ENCODE peak calls at places on chromosomes 1 and 21, in six cellular contexts. L, D, Q, P, M and T are unnamed samples.

GRCh38 chr1:58576727-58577675 is at the start of gene TACSTD2:
- DNase-seq in P (peak; percentile 47), Q (no peak), D (no peak), L (peak; percentile 53), M (no peak), T (peak; percentile 95)

GRCh38 chr1:24857528-24858133 is 72.4 kb downstream of the RUNX3 start:
- DNase-seq in M (no peak), Q (no peak), P (peak; percentile 55), L (peak; percentile 31), D (no peak), T (no peak)

GRCh38 chr21:25489673-25490072 is 117.6 kb downstream of the MRPL39 start:
- DNase-seq in Q (no peak), M (no peak), D (peak; percentile 28), L (no peak), P (no peak), T (no peak)

GRCh38 chr1:229015791-229016190 is 255.1 kb upstream of the RAB4A start:
- DNase-seq in L (peak; percentile 29), P (no peak), D (no peak), Q (no peak), M (peak; percentile 41), T (no peak)

GRCh38 chr1:85048296-85049064 is at the start of gene MCOLN3:
- DNase-seq in P (peak; percentile 61), L (peak; percentile 77), D (no peak), Q (no peak), M (no peak), T (peak; percentile 58)

GRCh38 chr1:8293641-8294169 is 24.2 kb upstream of the SLC45A1 start:
- DNase-seq in L (no peak), P (no peak), M (no peak), Q (no peak), D (no peak), T (no peak)

GRCh38 chr1:157047064-157047410 is 1.5 kb upstream of the ARHGEF11 start:
- DNase-seq in Q (no peak), L (no peak), M (peak; percentile 64), P (peak; percentile 12), D (no peak), T (no peak)

GRCh38 chr1:11655263-11656079 is 794 bp downstream of the FBXO44 start:
- DNase-seq in M (no peak), P (no peak), D (no peak), L (peak; percentile 28), Q (peak; percentile 47), T (no peak)

GRCh38 chr21:39954570-39954969 is 87.3 kb downstream of the PCP4 start:
- DNase-seq in L (no peak), P (no peak), D (no peak), Q (no peak), M (no peak), T (no peak)

GRCh38 chr1:112637257-112638108 is 17.9 kb downstream of the CAPZA1 start:
- DNase-seq in M (peak; percentile 80), L (no peak), D (peak; percentile 37), P (peak; percentile 67), Q (no peak), T (peak; percentile 26)

GRCh38 chr21:45037986-45038385 is 36.4 kb upstream of the ADARB1 start:
- DNase-seq in D (no peak), M (no peak), Q (no peak), L (no peak), P (no peak), T (no peak)

GRCh38 chr1:92043621-92044020 is 13.8 kb downstream of the EPHX4 start:
- DNase-seq in P (no peak), M (no peak), Q (no peak), D (no peak), L (peak; percentile 3), T (peak; percentile 41)

GRCh38 chr1:160206421-160207117 is 1.4 kb downstream of the PEA15 start:
- DNase-seq in M (no peak), Q (no peak), L (peak; percentile 17), D (peak; percentile 90), P (peak; percentile 91), T (peak; percentile 68)

GRCh38 chr1:200279810-200280411 is 129.9 kb downstream of the ZNF281 start:
- DNase-seq in D (peak; percentile 60), M (peak; percentile 64), P (peak; percentile 61), L (peak; percentile 72), Q (peak; percentile 34), T (peak; percentile 99)

GRCh38 chr1:103274886-103275285 is 166.6 kb upstream of the COL11A1 start:
- DNase-seq in P (no peak), D (no peak), L (no peak), Q (no peak), M (no peak), T (no peak)

GRCh38 chr1:32539584-32540571 is 651 bp downstream of the ZBTB8A start:
- DNase-seq in M (no peak), D (peak; percentile 54), P (peak; percentile 79), Q (peak; percentile 17), L (peak; percentile 89), T (peak; percentile 50)

GRCh38 chr1:244273845-244274619 is 177.7 kb downstream of the ADSS2 start:
- DNase-seq in Q (peak; percentile 11), M (no peak), P (peak; percentile 98), D (peak; percentile 100), L (no peak), T (peak; percentile 96)

GRCh38 chr21:27480841-27481261 is 514.0 kb upstream of the ADAMTS5 start:
- DNase-seq in Q (peak; percentile 18), D (peak; percentile 64), P (peak; percentile 68), L (no peak), M (no peak), T (peak; percentile 17)

GRCh38 chr1:10610901-10611600 is 136.3 kb downstream of the PEX14 start:
- DNase-seq in D (peak; percentile 51), M (no peak), P (peak; percentile 58), Q (no peak), L (no peak), T (peak; percentile 41)

GRCh38 chr1:71071720-71072119 is 9.1 kb downstream of the ZRANB2 start:
- DNase-seq in L (no peak), D (no peak), M (no peak), P (no peak), Q (no peak), T (no peak)

GRCh38 chr1:172818841-172819527 is 160.1 kb downstream of the FASLG start:
- DNase-seq in M (no peak), L (no peak), Q (peak; percentile 43), D (no peak), P (no peak), T (no peak)

GRCh38 chr1:209652873-209653401 is 712 bp upstream of the LAMB3 start:
- DNase-seq in D (peak; percentile 50), Q (no peak), M (peak; percentile 70), P (no peak), L (no peak), T (peak; percentile 100)

GRCh38 chr1:201020647-201021332 is 2.7 kb downstream of the KIF21B start:
- DNase-seq in Q (peak; percentile 60), P (no peak), D (no peak), L (peak; percentile 93), M (no peak), T (peak; percentile 47)

GRCh38 chr1:222818171-222818570 is 3.3 kb downstream of the DISP1 start:
- DNase-seq in D (no peak), L (no peak), M (no peak), P (no peak), Q (no peak), T (peak; percentile 39)
- H3K4me2 ChIP-seq in D (no peak overlapping the region), L (no peak overlapping the region), M (no peak overlapping the region), P (peak overlapping the region; percentile 43), Q (no peak overlapping the region), T (peak overlapping the region; percentile 55)

GRCh38 chr1:203996126-203996525 is 76.8 kb upstream of the SOX13 start:
- DNase-seq in P (peak; percentile 8), L (peak; percentile 83), M (peak; percentile 59), Q (no peak), D (no peak), T (no peak)
- H3K4me3 ChIP-seq in P (no peak overlapping the region), L (peak overlapping the region; percentile 20), M (no peak overlapping the region), Q (no peak overlapping the region), D (no peak overlapping the region), T (no peak overlapping the region)

DNA sequence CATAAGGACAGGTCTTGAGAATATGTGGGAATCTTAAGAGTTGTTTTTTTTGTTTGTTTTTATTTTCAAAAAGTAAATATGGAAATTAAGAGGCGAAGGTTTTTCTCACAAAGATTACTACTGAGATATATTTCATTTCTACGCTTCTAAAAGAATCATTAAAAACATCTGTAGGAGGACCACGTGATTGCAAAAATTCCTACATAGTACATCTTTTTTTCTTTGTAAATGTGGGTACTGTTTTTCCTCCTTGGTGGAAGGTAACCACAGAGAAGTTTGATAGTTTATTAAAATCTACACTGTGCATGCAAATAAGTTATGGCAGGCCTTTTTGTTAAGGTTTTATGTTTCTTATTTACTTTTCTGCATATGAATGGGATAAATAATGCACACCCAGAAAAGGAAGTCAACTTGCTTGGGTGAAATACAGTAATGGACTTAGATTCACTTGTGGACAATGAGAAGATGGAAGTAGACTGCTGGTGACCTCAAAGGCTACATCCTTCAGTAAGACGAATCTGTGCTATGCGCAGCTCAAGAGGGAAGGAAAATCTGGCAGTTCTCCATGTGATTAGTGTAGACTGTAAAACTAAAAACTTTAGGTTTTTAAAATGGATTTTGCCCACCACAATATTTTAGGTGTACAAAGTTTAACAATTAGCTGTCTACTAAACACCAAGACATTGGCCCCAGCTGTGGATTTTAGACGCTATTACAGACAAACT is 2.0 kb downstream of the AK5 start:
- DNase-seq in L (no peak), P (peak; percentile 34), M (no peak), Q (no peak), D (peak; percentile 18), T (no peak)
- H3K4me2 ChIP-seq in L (peak overlapping the region; percentile 89), P (peak overlapping the region; percentile 94), M (no peak overlapping the region), Q (no peak overlapping the region), D (peak overlapping the region; percentile 89), T (no peak overlapping the region)

GRCh38 chr21:36709030-36709867 is 10.3 kb downstream of the SIM2 start:
- DNase-seq in M (no peak), Q (no peak), D (no peak), L (peak; percentile 49), P (no peak), T (no peak)
- H3K4me3 ChIP-seq in M (no peak overlapping the region), Q (no peak overlapping the region), D (no peak overlapping the region), L (peak overlapping the region; percentile 27), P (no peak overlapping the region), T (no peak overlapping the region)

GRCh38 chr1:225921734-225922709 is 2.0 kb downstream of the PYCR2 start:
- DNase-seq in M (no peak), D (no peak), L (no peak), Q (no peak), P (no peak), T (peak; percentile 91)

GRCh38 chr1:225923692-225924555 is at the start of gene PYCR2:
- DNase-seq in D (peak; percentile 96), P (peak; percentile 98), Q (peak; percentile 96), L (peak; percentile 98), M (peak; percentile 91), T (peak; percentile 99)

GRCh38 chr1:225919906-225920305 is 4.1 kb downstream of the PYCR2 start:
- DNase-seq in P (peak; percentile 83), Q (peak; percentile 80), L (no peak), M (no peak), D (peak; percentile 77), T (peak; percentile 93)

GRCh38 chr1:225926551-225927113 is 2.6 kb upstream of the PYCR2 start:
- DNase-seq in L (no peak), Q (no peak), M (no peak), P (peak; percentile 37), D (peak; percentile 44), T (peak; percentile 32)

GRCh38 chr1:225923381-225923691 is 714 bp downstream of the PYCR2 start:
- DNase-seq in Q (no peak), L (no peak), P (peak; percentile 55), M (peak; percentile 15), D (no peak), T (no peak)
- H3K4me2 ChIP-seq in Q (peak overlapping the region; percentile 94), L (peak overlapping the region; percentile 94), P (peak overlapping the region; percentile 82), M (peak overlapping the region; percentile 88), D (peak overlapping the region; percentile 84), T (peak overlapping the region; percentile 85)